ENCODE peak calls at places on chromosomes 2 and 18, in ten cellular contexts. X, Z, S, T, A, R, J, D, H and N are unnamed samples.

GRCh38 chr2:184326076-184326475 is 272.3 kb upstream of the ZNF804A start:
- DNase-seq in A (no peak), Z (no peak), S (no peak), J (no peak), H (no peak), T (no peak), X (no peak), R (no peak), D (no peak), N (no peak)

GRCh38 chr2:36708119-36708741 is 11.7 kb downstream of the VIT start:
- DNase-seq in S (no peak), T (no peak), H (no peak), Z (peak), X (no peak), D (no peak), A (no peak), R (peak), J (peak), N (peak)

GRCh38 chr2:19504400-19505198 is 146.2 kb upstream of the OSR1 start:
- DNase-seq in X (no peak), A (no peak), J (no peak), S (no peak), Z (no peak), T (no peak), D (no peak), R (no peak), H (no peak), N (no peak)

GRCh38 chr2:107068502-107068901 is 182.5 kb upstream of the ST6GAL2 start:
- DNase-seq in J (no peak), H (no peak), Z (no peak), A (no peak), D (no peak), S (no peak), R (no peak), T (no peak), X (no peak), N (no peak)

GRCh38 chr2:105186967-105187498 is 54.5 kb upstream of the GPR45 start:
- DNase-seq in A (no peak), R (no peak), S (no peak), J (no peak), H (no peak), X (no peak), D (no peak), Z (no peak), T (no peak), N (no peak)

GRCh38 chr2:111900859-111901258 is 2.5 kb downstream of the MERTK start:
- DNase-seq in R (peak), A (no peak), X (peak), H (no peak), J (peak), S (no peak), T (peak), D (no peak), Z (peak), N (peak)

GRCh38 chr2:217632036-217632435 is 370.8 kb downstream of the TNS1 start:
- DNase-seq in X (peak), A (no peak), J (no peak), H (peak), T (no peak), S (no peak), D (no peak), Z (no peak), R (no peak), N (no peak)

GRCh38 chr2:197158138-197158537 is 152.4 kb downstream of the ANKRD44 start:
- DNase-seq in D (no peak), T (no peak), S (no peak), H (no peak), X (no peak), A (no peak), Z (peak), R (no peak), J (no peak), N (no peak)

GRCh38 chr2:10028988-10029874 is 14.1 kb upstream of the KLF11 start:
- DNase-seq in D (peak), J (peak), R (no peak), S (peak), T (no peak), H (peak), A (peak), Z (peak), X (peak), N (no peak)

GRCh38 chr18:48840491-48840877 is 110.3 kb downstream of the SMAD7 start:
- DNase-seq in Z (no peak), D (peak), A (peak), H (peak), S (no peak), X (no peak), J (no peak), R (no peak), T (no peak), N (no peak)

GRCh38 chr2:221399183-221399582 is 172.9 kb downstream of the EPHA4 start:
- DNase-seq in D (no peak), X (no peak), R (no peak), A (no peak), H (no peak), J (no peak), S (no peak), Z (no peak), T (no peak), N (no peak)

GRCh38 chr2:192011196-192011595 is 164.3 kb upstream of the CAVIN2 start:
- DNase-seq in D (no peak), A (no peak), S (no peak), R (peak), X (no peak), T (no peak), Z (peak), H (no peak), J (peak), N (no peak)

GRCh38 chr2:172674034-172674967 is 61.3 kb upstream of the RAPGEF4 start:
- DNase-seq in J (peak), A (no peak), T (peak), Z (peak), H (peak), D (peak), X (peak), R (no peak), S (peak), N (peak)

GRCh38 chr2:144332356-144333143 is 187.4 kb downstream of the ZEB2 start:
- DNase-seq in R (peak), X (peak), D (peak), H (peak), Z (peak), S (peak), A (peak), J (peak), T (peak), N (peak)

GRCh38 chr2:9844036-9844483 is 786 bp downstream of the TAF1B start:
- DNase-seq in R (peak), A (no peak), Z (peak), S (no peak), D (no peak), T (no peak), X (no peak), H (no peak), J (no peak), N (peak)

GRCh38 chr2:113173563-113174368 is at the start of gene PSD4:
- DNase-seq in Z (peak), H (peak), J (no peak), X (peak), D (peak), A (peak), T (peak), R (no peak), S (peak), N (no peak)

GRCh38 chr2:72982781-72983499 is 65.6 kb downstream of the EMX1 start:
- DNase-seq in X (no peak), Z (no peak), S (no peak), T (no peak), A (peak), H (peak), R (no peak), J (no peak), D (no peak), N (no peak)

DNA sequence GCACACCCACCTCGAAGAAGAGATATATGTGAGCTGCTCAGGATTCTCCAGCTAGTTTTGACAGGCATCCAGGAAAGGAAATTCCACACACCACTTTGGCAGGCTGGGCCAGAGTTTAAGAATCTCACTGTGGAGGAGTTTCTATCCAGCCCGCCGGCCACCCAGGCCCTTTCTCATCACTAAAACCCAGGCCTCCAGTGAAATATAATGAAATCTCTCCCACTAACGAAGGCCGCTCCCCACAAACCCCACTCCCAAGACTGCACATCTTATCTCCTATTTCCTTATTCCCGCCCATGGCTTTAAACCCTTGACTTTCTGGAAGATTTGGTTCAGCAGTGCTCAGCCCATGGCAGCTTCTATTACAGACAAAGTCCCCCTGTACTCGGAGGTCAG is 202.1 kb downstream of the GLI2 start:
- DNase-seq in A (no peak), J (peak), S (no peak), Z (peak), R (peak), X (no peak), T (no peak), H (no peak), D (no peak), N (peak)
- TF ChIP-seq CTCF in A (no peak), J (no peak), S (no peak), Z (no peak), R (no peak), X (no peak), T (no peak), H (no peak), D (no peak), N (no peak)

GRCh38 chr2:75896779-75897366 is 186.2 kb upstream of the GCFC2 start:
- DNase-seq in S (no peak), A (no peak), R (no peak), T (peak), Z (no peak), J (no peak), D (no peak), H (no peak), X (peak), N (peak)
- TF ChIP-seq CTCF in S (no peak), A (no peak), R (peak), T (peak), Z (peak), J (peak), D (peak), H (peak), X (peak), N (peak)

GRCh38 chr2:54176577-54176976 is 61.2 kb downstream of the ACYP2 start:
- DNase-seq in S (no peak), H (peak), X (peak), Z (peak), A (no peak), R (peak), D (no peak), T (peak), J (peak), N (peak)
- TF ChIP-seq CTCF in S (no peak), H (peak), X (no peak), Z (peak), A (no peak), R (peak), D (peak), T (peak), J (peak), N (peak)

DNA sequence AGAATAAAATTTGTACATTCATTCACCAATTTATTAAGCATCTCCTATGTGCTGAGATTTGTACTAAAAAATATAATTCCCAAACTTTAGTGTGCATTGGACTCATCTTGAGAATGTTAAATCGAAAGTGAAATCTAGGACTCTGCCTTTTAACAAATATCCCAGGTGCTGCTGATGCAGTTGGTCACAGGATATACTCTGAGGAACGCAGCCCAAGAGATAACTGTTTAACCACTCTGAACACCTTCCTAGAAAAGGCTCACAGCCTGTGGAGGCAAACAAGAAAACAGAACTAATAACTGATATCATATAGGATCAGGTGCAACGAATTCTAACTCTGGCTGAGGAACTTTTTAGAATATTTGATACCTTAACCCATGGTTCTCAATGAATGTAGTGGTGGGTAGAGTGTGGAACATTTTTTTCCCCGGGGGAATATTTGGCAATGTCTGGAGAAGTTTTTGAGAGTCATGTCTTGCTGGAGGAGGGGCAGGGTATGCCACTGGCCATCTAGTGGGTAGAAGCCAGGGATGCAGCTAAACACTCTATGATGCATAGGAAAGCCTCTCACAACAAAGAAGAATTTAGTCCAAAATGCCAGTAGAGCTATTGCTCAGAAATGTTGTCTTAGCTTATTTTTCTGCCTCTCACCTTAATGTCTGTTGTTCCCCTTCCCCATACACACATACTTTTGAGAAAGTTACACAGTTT is 96.5 kb downstream of the EHBP1 start:
- DNase-seq in S (no peak), R (peak), T (no peak), D (no peak), Z (peak), J (no peak), H (no peak), X (no peak), A (no peak), N (no peak)
- TF ChIP-seq CTCF in S (no peak), R (peak), T (no peak), D (no peak), Z (peak), J (peak), H (no peak), X (no peak), A (no peak), N (peak)